ENCODE peak calls at places on chromosomes 1 and 21, in five cellular contexts. J is sigmoid colon, E is ovary, I is type B pancreatic cell, B is fibroblast of pulmonary artery. X is an unnamed sample.

GRCh38 chr21:35943752-35944151 is 116.6 kb downstream of the SETD4 start:
- DNase-seq in J (no peak), E (no peak), I (no peak), B (no peak), X (no peak)

GRCh38 chr1:19852036-19852435 is 30.2 kb upstream of the OTUD3 start:
- DNase-seq in J (no peak), E (no peak), I (no peak), B (no peak), X (no peak)

GRCh38 chr1:31653761-31654160 is 9.1 kb upstream of the PEF1 start:
- DNase-seq in J (no peak), E (no peak), I (no peak), B (no peak), X (no peak)

GRCh38 chr1:18999287-18999852 is 42.9 kb upstream of the IFFO2 start:
- DNase-seq in J (no peak), E (no peak), I (peak), B (peak), X (peak)

GRCh38 chr1:94821636-94822305 is 1.6 kb downstream of the SLC44A3 start:
- DNase-seq in J (no peak), E (no peak), I (no peak), B (no peak), X (no peak)

GRCh38 chr1:58932820-58933598 is 149.2 kb upstream of the JUN start:
- DNase-seq in J (no peak), E (no peak), I (no peak), B (peak), X (peak)

GRCh38 chr1:34918609-34919561 is 10.6 kb downstream of the DLGAP3 start:
- DNase-seq in J (no peak), E (no peak), I (peak), B (no peak), X (no peak)

GRCh38 chr1:153795934-153796785 is 21.0 kb downstream of the SLC27A3 start:
- DNase-seq in J (peak), E (no peak), I (no peak), B (no peak), X (no peak)

GRCh38 chr1:3515774-3516480 is 61.5 kb downstream of the ARHGEF16 start:
- DNase-seq in J (no peak), E (no peak), I (no peak), B (no peak), X (no peak)

GRCh38 chr1:74512516-74512915 is at the start of gene LRRC53:
- DNase-seq in J (no peak), E (no peak), I (no peak), B (no peak), X (no peak)

GRCh38 chr1:1777950-1778826 is at the start of gene NADK:
- DNase-seq in J (peak), E (peak), I (peak), B (peak), X (peak)

GRCh38 chr1:6909401-6909800 is 124.1 kb downstream of the CAMTA1 start:
- DNase-seq in J (no peak), E (no peak), I (no peak), B (no peak), X (no peak)

GRCh38 chr1:187276677-187277076 is 447.9 kb downstream of the PLA2G4A start:
- DNase-seq in J (no peak), E (no peak), I (no peak), B (no peak), X (no peak)

GRCh38 chr21:46168238-46168637 is 12.9 kb upstream of the FTCD start:
- DNase-seq in J (peak), E (no peak), I (peak), B (no peak), X (no peak)

GRCh38 chr1:172638885-172639831 is 19.7 kb upstream of the FASLG start:
- DNase-seq in J (no peak), E (no peak), I (no peak), B (peak), X (no peak)

GRCh38 chr1:237050185-237050584 is 8.2 kb downstream of the RYR2 start:
- DNase-seq in J (no peak), E (no peak), I (no peak), B (no peak), X (no peak)

GRCh38 chr1:51565009-51565408 is 45.9 kb upstream of the EPS15 start:
- DNase-seq in J (no peak), E (no peak), I (no peak), B (no peak), X (no peak)

GRCh38 chr1:39900662-39901485 is 843 bp downstream of the MYCL start:
- DNase-seq in J (no peak), E (no peak), I (no peak), B (peak), X (peak)

GRCh38 chr1:26387447-26387846 is 14.9 kb upstream of the ZNF683 start:
- DNase-seq in J (no peak), E (no peak), I (no peak), B (peak), X (no peak)

GRCh38 chr1:53579221-53580008 is 120.2 kb downstream of the DMRTB1 start:
- DNase-seq in J (peak), E (no peak), I (peak), B (no peak), X (no peak)

GRCh38 chr1:184152502-184152901 is 101.0 kb downstream of the TSEN15 start:
- DNase-seq in J (no peak), E (no peak), I (no peak), B (peak), X (peak)

GRCh38 chr1:240500681-240501080 is 111.3 kb downstream of the GREM2 start:
- DNase-seq in J (no peak), E (no peak), I (no peak), B (no peak), X (no peak)

GRCh38 chr1:157262891-157263290 is 124.7 kb upstream of the ETV3 start:
- DNase-seq in J (no peak), E (no peak), I (no peak), B (no peak), X (no peak)

GRCh38 chr1:227086636-227087035 is 146.5 kb downstream of the COQ8A start:
- DNase-seq in J (no peak), E (no peak), I (no peak), B (no peak), X (no peak)

GRCh38 chr1:98964198-98964597 is 40.5 kb downstream of the PLPPR5 start:
- DNase-seq in J (no peak), E (no peak), I (no peak), B (no peak), X (no peak)

GRCh38 chr1:200410566-200410878 is 686 bp upstream of the ZNF281 start:
- DNase-seq in J (no peak), E (no peak), I (no peak), B (no peak), X (peak)

GRCh38 chr1:180939706-180940094 is 27.0 kb downstream of the KIAA1614 start:
- DNase-seq in J (no peak), E (no peak), I (no peak), B (no peak), X (no peak)

GRCh38 chr1:233796146-233796798 is 108.2 kb upstream of the SLC35F3 start:
- DNase-seq in J (no peak), E (no peak), I (no peak), B (no peak), X (no peak)

GRCh38 chr1:244239261-244239770 is 188.2 kb downstream of the ZBTB18 start:
- DNase-seq in J (no peak), E (no peak), I (peak), B (no peak), X (no peak)

GRCh38 chr21:31597683-31598082 is 61.8 kb upstream of the SOD1 start:
- DNase-seq in J (no peak), E (no peak), I (no peak), B (no peak), X (no peak)

GRCh38 chr1:158095737-158096335 is 84.9 kb upstream of the CD1D start:
- DNase-seq in J (no peak), E (no peak), I (no peak), B (peak), X (peak)